ENCODE peak calls at places on chromosomes 1 and 21, in nine cellular contexts. D is GM20000, L is ecto neural progenitor cell, K is iPS-NIHi11, J is T1000, S is frontal cortex, Y is GM12891, F is EL, I is GF-D8. U is an unnamed sample.

GRCh38 chr1:18978706-18979105 is 22.2 kb upstream of the IFFO2 start:
- DNase-seq in D (no peak), L (no peak), K (no peak), J (no peak), S (no peak), Y (no peak), F (no peak), I (no peak), U (no peak)

GRCh38 chr1:46218443-46218842 is 15.3 kb downstream of the LURAP1 start:
- DNase-seq in D (no peak), L (no peak), K (no peak), J (no peak), S (no peak), Y (no peak), F (no peak), I (no peak), U (no peak)

GRCh38 chr1:217982711-217983405 is 302.2 kb upstream of the RRP15 start:
- DNase-seq in D (no peak), L (no peak), K (peak), J (no peak), S (no peak), Y (no peak), F (no peak), I (no peak), U (no peak)

GRCh38 chr21:43764576-43765495 is 11.3 kb downstream of the CSTB start:
- DNase-seq in D (no peak), L (no peak), K (no peak), J (no peak), S (no peak), Y (no peak), F (peak), I (no peak), U (no peak)

GRCh38 chr1:156319664-156320063 is 18.4 kb downstream of the CCT3 start:
- DNase-seq in D (peak), L (no peak), K (no peak), J (no peak), S (no peak), Y (no peak), F (peak), I (no peak), U (no peak)

GRCh38 chr1:25641931-25642611 is 25.5 kb downstream of the MAN1C1 start:
- DNase-seq in D (no peak), L (peak), K (no peak), J (no peak), S (no peak), Y (no peak), F (peak), I (no peak), U (peak)

GRCh38 chr1:43280683-43281082 is 4.7 kb downstream of the C1orf210 start:
- DNase-seq in D (no peak), L (no peak), K (no peak), J (no peak), S (no peak), Y (no peak), F (no peak), I (no peak), U (no peak)

GRCh38 chr21:45482899-45483821 is 59.1 kb downstream of the SLC19A1 start:
- DNase-seq in D (no peak), L (no peak), K (no peak), J (no peak), S (no peak), Y (no peak), F (no peak), I (peak), U (no peak)

GRCh38 chr1:29122987-29123870 is 474 bp downstream of the TMEM200B start:
- DNase-seq in D (peak), L (peak), K (no peak), J (no peak), S (no peak), Y (no peak), F (peak), I (no peak), U (no peak)

GRCh38 chr1:113223546-113223945 is 150.5 kb downstream of the LRIG2 start:
- DNase-seq in D (no peak), L (no peak), K (no peak), J (no peak), S (no peak), Y (no peak), F (no peak), I (no peak), U (no peak)

GRCh38 chr1:162240643-162240976 is 136.0 kb downstream of the SPATA46 start:
- DNase-seq in D (no peak), L (no peak), K (no peak), J (no peak), S (no peak), Y (no peak), F (no peak), I (no peak), U (no peak)

GRCh38 chr1:236156512-236157208 is 14.3 kb downstream of the GPR137B start:
- DNase-seq in D (peak), L (no peak), K (no peak), J (no peak), S (no peak), Y (peak), F (no peak), I (no peak), U (no peak)

GRCh38 chr1:223233019-223233409 is 90.0 kb upstream of the TLR5 start:
- DNase-seq in D (no peak), L (no peak), K (no peak), J (no peak), S (no peak), Y (no peak), F (no peak), I (no peak), U (no peak)

GRCh38 chr1:150186789-150187559 is 37.3 kb downstream of the PLEKHO1 start:
- DNase-seq in D (peak), L (no peak), K (peak), J (peak), S (no peak), Y (no peak), F (peak), I (peak), U (peak)

GRCh38 chr1:235835226-235835625 is 31.5 kb downstream of the LYST start:
- DNase-seq in D (no peak), L (no peak), K (no peak), J (no peak), S (no peak), Y (no peak), F (peak), I (no peak), U (no peak)

GRCh38 chr1:154220970-154221814 is 437 bp downstream of the UBAP2L start:
- DNase-seq in D (peak), L (peak), K (peak), J (peak), S (no peak), Y (peak), F (peak), I (no peak), U (peak)

U was measured in HEK293T.